ENCODE peak calls at places on chromosomes 2 and 18, in six cellular contexts. One of them, this sample, is unnamed.

GRCh38 chr2:127695491-127696472 is 5.5 kb upstream of the SFT2D3 start:
- DNase-seq in lower lobe of right lung: no peak
- DNase-seq in left ventricle myocardium inferior: no peak
- DNase-seq in foreskin keratinocyte: no peak
- DNase-seq in HL-60: no peak
- DNase-seq in osteocyte: no peak
- DNase-seq in this sample: peak; percentile 90

GRCh38 chr2:95041060-95041823 is 15.7 kb downstream of the MAL start:
- DNase-seq in lower lobe of right lung: no peak
- DNase-seq in left ventricle myocardium inferior: no peak
- DNase-seq in foreskin keratinocyte: no peak
- DNase-seq in HL-60: no peak
- DNase-seq in osteocyte: no peak
- DNase-seq in this sample: no peak

GRCh38 chr2:177830881-177831386 is 241.6 kb downstream of the PDE11A start:
- DNase-seq in lower lobe of right lung: no peak
- DNase-seq in left ventricle myocardium inferior: no peak
- DNase-seq in foreskin keratinocyte: no peak
- DNase-seq in HL-60: no peak
- DNase-seq in osteocyte: no peak
- DNase-seq in this sample: no peak

GRCh38 chr2:10297950-10298349 is 4.8 kb upstream of the HPCAL1 start:
- DNase-seq in lower lobe of right lung: no peak
- DNase-seq in left ventricle myocardium inferior: no peak
- DNase-seq in foreskin keratinocyte: peak; percentile 79
- DNase-seq in HL-60: peak; percentile 71
- DNase-seq in osteocyte: no peak
- DNase-seq in this sample: no peak

GRCh38 chr18:31424383-31424988 is 23.1 kb upstream of the DSG3 start:
- DNase-seq in lower lobe of right lung: no peak
- DNase-seq in left ventricle myocardium inferior: no peak
- DNase-seq in foreskin keratinocyte: peak; percentile 49
- DNase-seq in HL-60: no peak
- DNase-seq in osteocyte: no peak
- DNase-seq in this sample: peak; percentile 67

GRCh38 chr2:37468139-37468538 is 123.7 kb downstream of the QPCT start:
- DNase-seq in lower lobe of right lung: no peak
- DNase-seq in left ventricle myocardium inferior: no peak
- DNase-seq in foreskin keratinocyte: no peak
- DNase-seq in HL-60: no peak
- DNase-seq in osteocyte: no peak
- DNase-seq in this sample: no peak

GRCh38 chr2:159073256-159073655 is 104.8 kb downstream of the TANC1 start:
- DNase-seq in lower lobe of right lung: no peak
- DNase-seq in left ventricle myocardium inferior: no peak
- DNase-seq in foreskin keratinocyte: peak; percentile 57
- DNase-seq in HL-60: no peak
- DNase-seq in osteocyte: no peak
- DNase-seq in this sample: no peak

GRCh38 chr2:217941339-217941738 is 61.5 kb downstream of the TNS1 start:
- DNase-seq in lower lobe of right lung: no peak
- DNase-seq in left ventricle myocardium inferior: no peak
- DNase-seq in foreskin keratinocyte: no peak
- DNase-seq in HL-60: no peak
- DNase-seq in osteocyte: no peak
- DNase-seq in this sample: no peak

GRCh38 chr2:98242006-98242405 is 104.2 kb upstream of the CNGA3 start:
- DNase-seq in lower lobe of right lung: no peak
- DNase-seq in left ventricle myocardium inferior: no peak
- DNase-seq in foreskin keratinocyte: no peak
- DNase-seq in HL-60: no peak
- DNase-seq in osteocyte: no peak
- DNase-seq in this sample: no peak

GRCh38 chr18:75003764-75004690 is 204.9 kb downstream of the PTGR3 start:
- DNase-seq in lower lobe of right lung: no peak
- DNase-seq in left ventricle myocardium inferior: peak; percentile 31
- DNase-seq in foreskin keratinocyte: no peak
- DNase-seq in HL-60: no peak
- DNase-seq in osteocyte: no peak
- DNase-seq in this sample: no peak

GRCh38 chr2:99572798-99573197 is 83.0 kb upstream of the REV1 start:
- DNase-seq in lower lobe of right lung: no peak
- DNase-seq in left ventricle myocardium inferior: no peak
- DNase-seq in foreskin keratinocyte: no peak
- DNase-seq in HL-60: no peak
- DNase-seq in osteocyte: no peak
- DNase-seq in this sample: no peak

GRCh38 chr2:100246163-100247145 is 75.8 kb downstream of the LONRF2 start:
- DNase-seq in lower lobe of right lung: no peak
- DNase-seq in left ventricle myocardium inferior: no peak
- DNase-seq in foreskin keratinocyte: no peak
- DNase-seq in HL-60: no peak
- DNase-seq in osteocyte: no peak
- DNase-seq in this sample: peak; percentile 22

GRCh38 chr2:118536306-118536705 is 311.1 kb downstream of the EN1 start:
- DNase-seq in lower lobe of right lung: no peak
- DNase-seq in left ventricle myocardium inferior: no peak
- DNase-seq in foreskin keratinocyte: no peak
- DNase-seq in HL-60: no peak
- DNase-seq in osteocyte: no peak
- DNase-seq in this sample: no peak

GRCh38 chr18:43789234-43790000 is 512.1 kb upstream of the SYT4 start:
- DNase-seq in lower lobe of right lung: no peak
- DNase-seq in left ventricle myocardium inferior: no peak
- DNase-seq in foreskin keratinocyte: no peak
- DNase-seq in HL-60: no peak
- DNase-seq in osteocyte: no peak
- DNase-seq in this sample: no peak
- TF ChIP-seq CTCF in lower lobe of right lung: peak; percentile 24
- TF ChIP-seq CTCF in left ventricle myocardium inferior: peak; percentile 56
- TF ChIP-seq CTCF in foreskin keratinocyte: peak; percentile 33
- TF ChIP-seq CTCF in HL-60: no peak
- TF ChIP-seq CTCF in osteocyte: peak; percentile 72
- TF ChIP-seq CTCF in this sample: no peak

DNA sequence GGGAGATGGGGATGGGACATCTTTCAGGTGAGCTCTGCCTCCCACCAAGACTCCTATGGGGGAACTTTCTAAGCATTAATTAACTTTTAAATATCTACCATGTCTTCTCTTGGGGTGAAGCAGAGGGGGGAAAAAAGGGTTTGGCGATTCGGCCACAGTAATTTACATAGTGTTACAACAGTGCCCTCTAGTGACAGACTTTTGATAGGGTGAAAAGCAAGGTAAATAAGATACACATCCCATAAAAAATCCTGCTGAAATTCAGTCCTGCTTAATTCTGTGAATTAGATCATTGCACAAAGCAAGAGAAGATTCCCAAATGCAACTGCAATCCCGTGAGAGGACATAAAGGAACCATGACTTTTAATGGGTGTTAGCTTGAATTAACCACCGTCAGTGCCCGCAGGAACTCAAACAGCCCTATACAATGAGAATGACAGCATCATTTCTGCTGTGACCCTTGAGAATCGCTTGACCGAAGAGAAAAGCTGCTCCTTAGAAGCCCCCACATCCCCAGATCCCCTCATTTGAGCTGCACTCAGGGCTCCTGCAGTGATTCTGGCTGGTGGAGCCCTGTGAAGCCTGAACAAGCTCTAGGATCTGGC is 32.8 kb downstream of the FAM124B start:
- DNase-seq in lower lobe of right lung: no peak
- DNase-seq in left ventricle myocardium inferior: no peak
- DNase-seq in foreskin keratinocyte: peak; percentile 32
- DNase-seq in HL-60: no peak
- DNase-seq in osteocyte: no peak
- DNase-seq in this sample: peak; percentile 26
- TF ChIP-seq CTCF in lower lobe of right lung: peak; percentile 67
- TF ChIP-seq CTCF in left ventricle myocardium inferior: peak; percentile 73
- TF ChIP-seq CTCF in foreskin keratinocyte: peak; percentile 79
- TF ChIP-seq CTCF in HL-60: peak; percentile 32
- TF ChIP-seq CTCF in osteocyte: peak; percentile 75
- TF ChIP-seq CTCF in this sample: peak; percentile 52

GRCh38 chr2:202158796-202159195 is 79.6 kb downstream of the SUMO1 start:
- DNase-seq in lower lobe of right lung: no peak
- DNase-seq in left ventricle myocardium inferior: no peak
- DNase-seq in foreskin keratinocyte: no peak
- DNase-seq in HL-60: no peak
- DNase-seq in osteocyte: no peak
- DNase-seq in this sample: peak; percentile 30
- TF ChIP-seq CTCF in lower lobe of right lung: no peak
- TF ChIP-seq CTCF in left ventricle myocardium inferior: peak; percentile 43
- TF ChIP-seq CTCF in foreskin keratinocyte: peak; percentile 25
- TF ChIP-seq CTCF in HL-60: no peak
- TF ChIP-seq CTCF in osteocyte: peak; percentile 60
- TF ChIP-seq CTCF in this sample: no peak

GRCh38 chr18:9550413-9550812 is 63.9 kb downstream of the PPP4R1 start:
- DNase-seq in lower lobe of right lung: no peak
- DNase-seq in left ventricle myocardium inferior: no peak
- DNase-seq in foreskin keratinocyte: no peak
- DNase-seq in HL-60: no peak
- DNase-seq in osteocyte: no peak
- DNase-seq in this sample: no peak

GRCh38 chr18:9547767-9548166 is 66.6 kb downstream of the PPP4R1 start:
- DNase-seq in lower lobe of right lung: no peak
- DNase-seq in left ventricle myocardium inferior: no peak
- DNase-seq in foreskin keratinocyte: no peak
- DNase-seq in HL-60: no peak
- DNase-seq in osteocyte: no peak
- DNase-seq in this sample: no peak

GRCh38 chr18:9552189-9552588 is 62.2 kb downstream of the PPP4R1 start:
- DNase-seq in lower lobe of right lung: no peak
- DNase-seq in left ventricle myocardium inferior: no peak
- DNase-seq in foreskin keratinocyte: no peak
- DNase-seq in HL-60: no peak
- DNase-seq in osteocyte: no peak
- DNase-seq in this sample: no peak

GRCh38 chr18:9546468-9546867 is 67.9 kb downstream of the PPP4R1 start:
- DNase-seq in lower lobe of right lung: no peak
- DNase-seq in left ventricle myocardium inferior: no peak
- DNase-seq in foreskin keratinocyte: no peak
- DNase-seq in HL-60: no peak
- DNase-seq in osteocyte: no peak
- DNase-seq in this sample: no peak

DNA sequence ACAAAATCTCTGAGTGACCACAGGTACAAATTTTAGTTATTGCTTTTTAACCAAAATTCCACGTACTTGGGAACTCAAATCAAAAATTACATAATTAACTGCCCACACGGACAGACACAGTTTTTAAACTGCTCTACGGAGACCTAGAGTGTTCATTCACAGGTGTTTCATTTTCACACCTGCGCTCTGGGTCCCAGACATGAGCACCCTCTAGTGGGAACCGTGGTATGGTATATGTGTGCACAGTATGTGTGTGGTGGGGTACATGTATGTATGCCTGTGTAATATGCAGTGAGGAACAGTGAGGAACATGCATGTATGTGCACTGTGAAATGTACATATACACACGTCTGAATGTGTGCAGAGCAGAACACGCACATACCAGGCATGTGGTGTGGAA is 65.0 kb downstream of the PPP4R1 start:
- DNase-seq in lower lobe of right lung: no peak
- DNase-seq in left ventricle myocardium inferior: no peak
- DNase-seq in foreskin keratinocyte: no peak
- DNase-seq in HL-60: no peak
- DNase-seq in osteocyte: no peak
- DNase-seq in this sample: peak; percentile 7
- TF ChIP-seq CTCF in lower lobe of right lung: no peak
- TF ChIP-seq CTCF in left ventricle myocardium inferior: peak; percentile 11
- TF ChIP-seq CTCF in foreskin keratinocyte: peak; percentile 45
- TF ChIP-seq CTCF in HL-60: no peak
- TF ChIP-seq CTCF in osteocyte: no peak
- TF ChIP-seq CTCF in this sample: no peak

DNA sequence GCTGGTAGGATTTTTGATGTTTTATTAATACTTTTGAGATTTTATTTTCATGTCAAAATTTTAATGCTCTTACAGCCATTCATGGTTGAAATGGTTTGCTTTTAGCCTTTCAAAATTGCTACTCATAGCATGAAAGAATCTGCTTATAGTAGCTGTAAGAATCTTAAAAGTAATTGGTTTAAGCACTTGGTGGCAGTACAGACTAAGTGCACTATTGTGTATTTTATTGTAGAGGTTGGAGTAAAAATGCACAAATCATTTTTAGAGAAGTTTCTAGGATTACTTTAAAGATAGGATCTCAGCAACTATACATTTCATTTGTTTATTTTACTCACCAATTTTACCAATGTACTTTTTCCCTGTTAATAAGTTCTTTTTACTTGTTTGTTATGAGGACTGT is 205.8 kb downstream of the SPAG16 start:
- DNase-seq in lower lobe of right lung: no peak
- DNase-seq in left ventricle myocardium inferior: no peak
- DNase-seq in foreskin keratinocyte: no peak
- DNase-seq in HL-60: no peak
- DNase-seq in osteocyte: no peak
- DNase-seq in this sample: no peak
- TF ChIP-seq CTCF in lower lobe of right lung: no peak
- TF ChIP-seq CTCF in left ventricle myocardium inferior: peak; percentile 26
- TF ChIP-seq CTCF in foreskin keratinocyte: peak; percentile 46
- TF ChIP-seq CTCF in HL-60: no peak
- TF ChIP-seq CTCF in osteocyte: peak; percentile 38
- TF ChIP-seq CTCF in this sample: no peak

GRCh38 chr2:26475037-26475436 is 2.9 kb downstream of the OTOF start:
- DNase-seq in lower lobe of right lung: peak; percentile 28
- DNase-seq in left ventricle myocardium inferior: no peak
- DNase-seq in foreskin keratinocyte: no peak
- DNase-seq in HL-60: no peak
- DNase-seq in osteocyte: no peak
- DNase-seq in this sample: no peak
- TF ChIP-seq CTCF in lower lobe of right lung: no peak
- TF ChIP-seq CTCF in left ventricle myocardium inferior: no peak
- TF ChIP-seq CTCF in foreskin keratinocyte: no peak
- TF ChIP-seq CTCF in HL-60: no peak
- TF ChIP-seq CTCF in osteocyte: no peak
- TF ChIP-seq CTCF in this sample: no peak

DNA sequence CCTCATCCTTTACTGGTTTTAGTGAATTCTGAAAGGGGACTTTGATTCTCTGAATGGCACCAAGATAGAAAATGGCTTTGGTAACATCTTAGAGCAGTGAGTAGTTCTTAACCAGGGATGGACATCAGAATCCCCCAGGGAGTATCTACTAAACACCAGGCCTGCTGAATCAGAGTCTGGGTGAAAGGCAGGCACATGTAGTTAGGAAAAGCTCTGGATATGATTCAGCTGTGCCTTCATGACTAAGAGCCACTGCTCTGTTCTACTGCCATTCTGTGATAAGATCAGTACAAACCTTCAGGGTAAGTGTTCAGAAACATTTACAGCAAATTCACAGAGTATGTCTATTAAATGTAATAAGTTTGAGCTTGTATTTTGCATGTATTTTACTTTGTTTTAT is 46.2 kb upstream of the B3GNT2 start:
- DNase-seq in lower lobe of right lung: no peak
- DNase-seq in left ventricle myocardium inferior: no peak
- DNase-seq in foreskin keratinocyte: peak; percentile 96
- DNase-seq in HL-60: no peak
- DNase-seq in osteocyte: no peak
- DNase-seq in this sample: no peak
- TF ChIP-seq CTCF in lower lobe of right lung: no peak
- TF ChIP-seq CTCF in left ventricle myocardium inferior: no peak
- TF ChIP-seq CTCF in foreskin keratinocyte: no peak
- TF ChIP-seq CTCF in HL-60: no peak
- TF ChIP-seq CTCF in osteocyte: no peak
- TF ChIP-seq CTCF in this sample: no peak

This sample was measured in Calu3.